ENCODE peak calls at places on chromosomes 1 and 21, in four cellular contexts. W is stimulated activated CD8-positive, alpha-beta memory T cell treated with anti-CD3 and anti-CD28 coated beads, Interleukin-15, amount 100 ng/mL, for 4 hours; C is HTR-8/SVneo; H is sciatic nerve. D is an unnamed sample.

GRCh38 chr1:248872752-248873408 is 14.0 kb upstream of the ZNF692 start:
- DNase-seq in W (no peak), C (peak), H (peak), D (peak)

GRCh38 chr1:201766117-201766863 is 62.7 kb upstream of the IPO9 start:
- DNase-seq in W (no peak), C (peak), H (no peak), D (peak)

GRCh38 chr1:43936470-43937151 is 3.0 kb downstream of the ARTN start:
- DNase-seq in W (no peak), C (no peak), H (no peak), D (no peak)

GRCh38 chr21:17371470-17371869 is 141.4 kb upstream of the CXADR start:
- DNase-seq in W (no peak), C (peak), H (no peak), D (peak)

GRCh38 chr1:240189386-240189989 is 97.8 kb downstream of the FMN2 start:
- DNase-seq in W (no peak), C (peak), H (no peak), D (peak)

GRCh38 chr1:181506563-181507353 is 23.4 kb downstream of the CACNA1E start:
- DNase-seq in W (no peak), C (no peak), H (no peak), D (no peak)

GRCh38 chr1:113784104-113784779 is 25.0 kb upstream of the PHTF1 start:
- DNase-seq in W (no peak), C (no peak), H (no peak), D (no peak)

GRCh38 chr21:40546657-40547056 is 300.3 kb downstream of the DSCAM start:
- DNase-seq in W (no peak), C (no peak), H (no peak), D (no peak)

GRCh38 chr1:167171286-167171929 is 49.3 kb upstream of the POU2F1 start:
- DNase-seq in W (no peak), C (no peak), H (no peak), D (peak)

GRCh38 chr21:43331962-43332458 is 94.9 kb downstream of the SIK1 start:
- DNase-seq in W (no peak), C (no peak), H (peak), D (peak)

GRCh38 chr1:89546934-89547562 is 22.4 kb downstream of the LRRC8B start:
- DNase-seq in W (no peak), C (no peak), H (no peak), D (no peak)

GRCh38 chr1:16367258-16367967 is 371 bp downstream of the SZRD1 start:
- DNase-seq in W (peak), C (no peak), H (peak), D (peak)

GRCh38 chr1:70745199-70745598 is 302.4 kb downstream of the PTGER3 start:
- DNase-seq in W (no peak), C (no peak), H (no peak), D (no peak)

GRCh38 chr1:46152021-46152420 is 19.6 kb upstream of the PIK3R3 start:
- DNase-seq in W (no peak), C (no peak), H (no peak), D (peak)

GRCh38 chr1:227227761-227228160 is 90.5 kb downstream of the CDC42BPA start:
- DNase-seq in W (no peak), C (no peak), H (no peak), D (no peak)

GRCh38 chr1:170351368-170351946 is 180.5 kb upstream of the GORAB start:
- DNase-seq in W (no peak), C (no peak), H (no peak), D (no peak)

GRCh38 chr1:175471039-175471800 is 272.2 kb downstream of the TNR start:
- DNase-seq in W (no peak), C (no peak), H (no peak), D (no peak)

GRCh38 chr21:45309069-45309521 is 21.4 kb upstream of the POFUT2 start:
- DNase-seq in W (no peak), C (peak), H (peak), D (peak)

GRCh38 chr1:50605186-50605875 is 182.1 kb upstream of the DMRTA2 start:
- DNase-seq in W (no peak), C (peak), H (no peak), D (peak)

GRCh38 chr1:229156819-229157218 is 114.1 kb upstream of the RAB4A start:
- DNase-seq in W (no peak), C (peak), H (no peak), D (no peak)

GRCh38 chr1:188170446-188170845 is 1341.7 kb downstream of the PLA2G4A start:
- DNase-seq in W (no peak), C (no peak), H (no peak), D (no peak)

GRCh38 chr1:156126701-156127534 is 12.4 kb downstream of the LMNA start:
- DNase-seq in W (peak), C (no peak), H (peak), D (peak)